ENCODE peak calls at places on chromosomes 6 and 20, in nine cellular contexts. C is right lobe of liver, Z is stomach, B is A549, R is AG04450, Q is IMR-90, G is AG10803, L is fibroblast of mammary gland, U is mammary epithelial cell. H is an unnamed sample.

GRCh38 chr20:39855799-39856198 is 833.2 kb downstream of the MAFB start:
- DNase-seq in G (no peak), U (no peak), Z (no peak), R (no peak), B (no peak), L (peak), C (no peak), Q (peak), H (peak)

GRCh38 chr6:32046450-32047083 is 8.4 kb downstream of the CYP21A2 start:
- DNase-seq in Q (no peak), G (peak), Z (no peak), L (peak), R (no peak), B (no peak), C (no peak), U (no peak), H (peak)

GRCh38 chr6:37310980-37311379 is 42.8 kb upstream of the RNF8 start:
- DNase-seq in G (no peak), R (no peak), B (no peak), L (no peak), Z (no peak), U (no peak), Q (no peak), C (no peak), H (no peak)

GRCh38 chr20:37108676-37109075 is 12.9 kb upstream of the RBL1 start:
- DNase-seq in Z (no peak), B (no peak), Q (no peak), U (peak), L (no peak), R (no peak), C (no peak), G (no peak), H (no peak)

GRCh38 chr6:31197559-31198305 is 27.2 kb upstream of the POU5F1 start:
- DNase-seq in R (no peak), C (peak), Q (peak), G (peak), U (peak), L (peak), B (peak), Z (peak), H (peak)

GRCh38 chr6:10518461-10519216 is 2.5 kb upstream of the GCNT2 start:
- DNase-seq in B (peak), Q (peak), L (no peak), Z (no peak), R (no peak), G (no peak), C (no peak), U (peak), H (peak)

GRCh38 chr20:51029963-51030930 is 7.3 kb upstream of the KCNG1 start:
- DNase-seq in Q (no peak), C (no peak), B (no peak), R (no peak), Z (no peak), L (peak), U (no peak), G (peak), H (no peak)

GRCh38 chr20:47607208-47607613 is 105.5 kb downstream of the NCOA3 start:
- DNase-seq in L (peak), Q (peak), G (peak), B (no peak), C (no peak), Z (no peak), U (peak), R (no peak), H (peak)

DNA sequence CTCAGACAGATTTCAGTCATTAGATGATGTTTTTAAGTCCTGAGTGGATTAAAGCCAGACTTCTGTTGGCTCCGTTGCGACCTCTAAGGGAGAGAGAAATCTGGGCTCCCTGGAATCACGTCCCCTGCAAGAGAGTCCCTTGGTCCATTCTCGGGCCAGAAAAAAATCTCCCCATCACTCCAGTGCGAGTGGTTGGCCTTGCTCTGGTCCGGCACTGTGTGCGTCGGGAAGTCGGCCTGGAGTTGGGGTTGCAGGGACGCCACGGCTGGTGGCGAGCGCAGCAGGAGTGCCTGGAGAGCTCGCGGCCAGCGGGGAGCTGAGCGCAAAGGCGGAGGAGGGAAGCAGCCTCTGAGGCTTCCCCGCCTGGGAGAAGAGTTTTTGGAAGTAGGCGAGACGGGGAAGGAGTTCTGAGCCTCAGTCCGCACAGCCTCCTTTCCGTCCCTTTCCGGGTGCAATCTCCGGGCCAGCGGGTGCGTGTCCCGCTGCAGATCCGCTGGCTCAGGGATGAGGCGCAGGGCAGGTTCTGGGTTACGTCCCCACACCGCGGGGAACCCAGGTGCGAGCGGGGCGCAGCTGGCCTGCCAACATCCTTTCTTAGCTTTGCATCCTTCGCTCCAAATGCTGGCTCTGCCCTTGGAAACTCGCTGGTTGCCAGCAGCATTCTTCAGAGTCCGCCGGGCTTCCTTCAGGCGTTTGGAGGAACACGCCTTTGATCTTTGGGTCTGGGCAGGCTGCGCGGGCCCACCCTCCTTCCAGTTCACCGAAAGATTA is 6.8 kb downstream of the TCF21 start:
- DNase-seq in Z (no peak), C (no peak), B (no peak), U (no peak), Q (no peak), L (peak), R (no peak), G (peak), H (peak)
- H3K4me3 ChIP-seq in Z (peak), C (no peak), B (no peak), U (no peak), Q (no peak), L (peak), R (peak), G (peak), H (peak)

GRCh38 chr6:46906776-46907175 is 15.0 kb downstream of the ADGRF5 start:
- DNase-seq in G (no peak), U (no peak), C (no peak), Z (no peak), R (no peak), L (no peak), Q (no peak), B (no peak), H (no peak)
- TF ChIP-seq CTCF in G (no peak), U (no peak), C (no peak), Z (no peak), R (no peak), L (no peak), Q (no peak), B (no peak), H (no peak)

GRCh38 chr6:26026833-26027490 is 60.3 kb upstream of the HFE start:
- DNase-seq in Z (peak), U (peak), B (peak), R (peak), Q (peak), L (peak), C (peak), G (peak), H (peak)

GRCh38 chr6:26025894-26026832 is 61.1 kb upstream of the HFE start:
- DNase-seq in R (peak), L (peak), G (peak), Q (peak), Z (peak), B (peak), C (peak), U (peak), H (peak)

GRCh38 chr6:26028753-26029569 is 58.3 kb upstream of the HFE start:
- DNase-seq in B (peak), Q (peak), Z (no peak), R (no peak), G (no peak), U (no peak), L (no peak), C (no peak), H (peak)

GRCh38 chr6:26028212-26028752 is 58.9 kb upstream of the HFE start:
- DNase-seq in L (no peak), B (no peak), U (no peak), G (no peak), Q (no peak), C (no peak), R (no peak), Z (no peak), H (no peak)

DNA sequence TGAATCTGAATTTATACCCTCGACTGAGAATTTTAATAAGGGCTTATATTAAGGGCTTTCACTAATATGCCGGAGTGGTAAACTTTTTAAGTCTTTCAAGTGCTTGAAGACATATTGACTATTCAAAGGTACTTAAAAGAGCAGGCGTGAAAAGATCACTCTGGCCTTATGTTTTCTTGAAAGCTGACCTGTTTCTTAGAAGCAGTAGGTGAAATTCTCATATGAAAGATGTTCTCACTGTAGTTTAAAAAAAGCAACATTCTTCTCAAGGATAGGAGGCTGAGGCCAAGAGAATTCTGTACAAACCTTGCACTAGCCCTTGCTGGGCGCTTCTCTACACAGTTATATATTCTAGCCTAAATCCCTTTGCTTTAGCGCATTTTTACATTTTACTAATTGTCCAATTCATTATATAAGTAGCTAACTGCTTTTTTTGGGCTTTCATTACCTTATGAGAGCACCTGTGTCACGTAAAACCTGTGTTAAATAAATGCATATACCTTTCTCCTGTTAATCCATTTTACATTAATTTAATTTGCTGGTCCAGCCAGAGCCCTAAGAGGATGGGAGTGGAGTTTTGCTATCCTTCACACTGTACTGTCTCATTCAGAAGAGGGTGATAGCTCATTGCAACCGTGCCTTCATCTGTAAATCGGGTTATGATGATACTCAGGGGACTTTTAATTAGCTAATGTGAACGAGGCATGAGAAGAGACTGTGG is 59.6 kb upstream of the HFE start:
- DNase-seq in Q (no peak), U (no peak), R (no peak), C (no peak), L (no peak), B (no peak), Z (no peak), G (no peak), H (no peak)
- H3K4me3 ChIP-seq in Q (peak), U (peak), R (peak), C (peak), L (peak), B (peak), Z (peak), G (peak), H (peak)

GRCh38 chr6:56923565-56923964 is 31.3 kb upstream of the BEND6 start:
- DNase-seq in C (no peak), U (no peak), L (no peak), G (no peak), R (no peak), Z (no peak), B (no peak), Q (no peak), H (no peak)

GRCh38 chr6:56930846-56931245 is 24.1 kb upstream of the BEND6 start:
- DNase-seq in R (no peak), Q (no peak), G (no peak), U (no peak), C (no peak), B (no peak), Z (no peak), L (no peak), H (no peak)

GRCh38 chr6:56932891-56933473 is 21.9 kb upstream of the BEND6 start:
- DNase-seq in L (no peak), G (no peak), U (no peak), C (no peak), Q (no peak), B (no peak), R (no peak), Z (no peak), H (no peak)

GRCh38 chr6:56922645-56923044 is 32.3 kb upstream of the BEND6 start:
- DNase-seq in Z (no peak), B (no peak), U (no peak), R (no peak), C (no peak), Q (no peak), L (no peak), G (no peak), H (no peak)

DNA sequence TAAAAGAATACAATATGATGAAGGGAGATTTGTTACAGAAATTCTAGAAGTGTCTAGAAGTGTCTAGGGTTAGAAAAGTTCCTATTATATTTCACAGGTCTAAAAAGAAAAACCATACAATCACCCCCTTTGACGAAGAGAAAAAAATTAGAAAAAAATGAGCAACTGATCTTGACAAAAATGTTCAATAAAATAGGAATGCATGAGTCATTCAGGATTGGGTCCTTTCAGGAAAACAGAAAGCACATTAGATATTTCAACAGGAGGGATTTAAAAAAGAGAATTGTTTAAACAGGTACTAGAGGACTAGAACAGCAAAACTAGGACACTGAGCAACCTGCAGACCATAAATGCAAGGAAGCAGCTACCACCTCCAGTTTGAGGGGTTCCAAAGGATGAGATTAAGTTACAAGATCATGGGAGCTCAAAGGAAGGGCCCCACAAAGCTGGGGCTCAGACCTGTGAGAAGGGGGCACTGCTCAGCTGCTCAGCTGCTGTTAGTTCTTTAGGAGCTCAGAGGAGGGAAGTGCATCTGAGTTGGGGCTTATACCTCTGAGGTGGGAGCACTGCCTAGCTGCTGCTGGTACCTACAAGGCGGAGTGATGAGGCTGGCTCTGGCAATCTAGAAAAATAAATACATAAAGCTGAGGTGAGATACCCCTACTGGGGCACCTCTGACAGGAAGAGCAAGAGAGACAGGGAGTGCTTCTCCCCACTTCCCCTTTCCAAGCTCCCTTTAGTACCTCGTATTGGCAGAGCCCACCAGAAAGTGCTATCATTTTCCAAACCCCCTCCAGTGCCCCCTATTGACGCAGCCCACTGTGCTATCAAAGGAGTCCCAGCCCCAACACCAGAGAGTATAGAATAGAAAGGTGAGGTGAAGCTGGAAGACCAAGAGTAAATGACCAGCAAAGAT is 27.1 kb upstream of the BEND6 start:
- DNase-seq in U (no peak), L (peak), Z (no peak), B (no peak), R (no peak), Q (peak), C (no peak), G (no peak), H (no peak)
- TF ChIP-seq CTCF in U (no peak), L (no peak), Z (no peak), B (no peak), R (peak), Q (no peak), C (no peak), G (no peak), H (no peak)

GRCh38 chr6:27863962-27864905 is 48.0 kb downstream of the OR2B2 start:
- DNase-seq in L (peak), G (peak), C (no peak), R (no peak), Z (no peak), B (no peak), U (no peak), Q (peak), H (peak)

GRCh38 chr6:27861276-27861840 is 50.8 kb downstream of the OR2B2 start:
- DNase-seq in C (no peak), B (no peak), Q (no peak), G (no peak), Z (no peak), L (no peak), U (no peak), R (no peak), H (no peak)

GRCh38 chr6:27862396-27863061 is 49.7 kb downstream of the OR2B2 start:
- DNase-seq in B (no peak), Z (no peak), R (no peak), C (no peak), Q (peak), L (no peak), U (peak), G (no peak), H (no peak)

GRCh38 chr6:27864906-27865883 is 47.0 kb downstream of the OR2B2 start:
- DNase-seq in B (peak), G (peak), U (peak), L (peak), R (peak), C (peak), Z (peak), Q (peak), H (peak)

DNA sequence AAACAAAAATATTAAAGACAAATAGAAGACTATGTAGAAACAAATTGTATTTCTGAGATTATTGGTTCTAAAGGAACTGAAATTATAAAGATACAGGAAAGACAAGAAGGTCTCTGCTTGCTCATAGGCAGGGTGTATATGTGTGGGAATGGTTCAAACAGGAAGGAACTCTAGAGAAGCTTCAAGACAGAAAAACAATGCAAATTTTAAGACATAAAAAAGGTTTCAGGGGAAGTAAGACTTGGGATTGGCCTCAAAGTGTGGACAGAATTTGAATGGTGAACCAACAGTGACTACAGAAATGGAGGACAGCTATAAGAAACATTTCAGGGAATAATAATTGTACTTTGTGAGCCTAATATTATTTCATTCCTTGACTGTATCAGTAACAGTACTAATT is 50.3 kb downstream of the OR2B2 start:
- DNase-seq in G (no peak), B (no peak), U (no peak), Q (no peak), L (no peak), Z (no peak), R (no peak), C (no peak), H (no peak)
- H3K4me3 ChIP-seq in G (no peak), B (no peak), U (no peak), Q (no peak), L (no peak), Z (no peak), R (no peak), C (no peak), H (no peak)

GRCh38 chr6:148525453-148525852 is 182.8 kb downstream of the SASH1 start:
- DNase-seq in C (no peak), R (no peak), Z (no peak), G (peak), U (no peak), B (no peak), Q (peak), L (peak), H (peak)
- TF ChIP-seq CTCF in C (no peak), R (no peak), Z (no peak), G (no peak), U (no peak), B (no peak), Q (no peak), L (no peak), H (no peak)

DNA sequence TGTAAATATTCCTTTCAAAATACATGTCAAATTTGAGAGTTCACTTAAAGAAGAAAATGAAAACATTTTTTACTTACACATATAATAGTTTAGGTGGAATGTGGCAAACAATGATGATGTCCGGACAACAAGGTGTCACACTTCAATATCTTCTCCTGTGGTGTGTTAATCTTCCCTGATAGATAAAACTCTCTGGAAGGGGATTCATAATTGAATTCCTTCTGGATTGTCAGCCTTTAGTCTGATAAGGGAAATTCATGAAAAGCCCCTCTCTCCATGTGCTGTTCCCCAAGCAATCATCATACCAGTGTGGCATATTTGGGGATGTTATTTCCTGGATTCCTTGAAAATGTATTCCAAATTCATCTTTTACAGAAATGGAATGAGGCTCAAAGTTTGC is 971 bp upstream of the SERINC3 start:
- DNase-seq in U (no peak), L (no peak), R (no peak), C (no peak), B (no peak), Q (no peak), G (no peak), Z (no peak), H (no peak)
- H3K4me3 ChIP-seq in U (no peak), L (no peak), R (no peak), C (no peak), B (no peak), Q (no peak), G (no peak), Z (no peak), H (no peak)

H was measured in astrocyte of the spinal cord.